ENCODE peak calls at places on chromosome 2, in nine cellular contexts. P is tibial artery, R is mesenchymal stem cell, I is psoas muscle, Q is pancreas, N is PC-9, A is tibial nerve, O is astrocyte, X is A549. E is an unnamed sample.
A peak's percentile ranks its signal among the peaks of the same experiment; 100 is the strongest.

GRCh38 chr2:171327043-171327496 is 106.7 kb downstream of the METTL8 start:
- DNase-seq in P (no peak), R (peak; percentile 10), I (no peak), Q (no peak), N (no peak), A (no peak), O (no peak), X (no peak), E (no peak)

GRCh38 chr2:186959486-186959885 is 110.5 kb upstream of the ZSWIM2 start:
- DNase-seq in P (no peak), R (no peak), I (no peak), Q (no peak), N (no peak), A (no peak), O (no peak), X (no peak), E (no peak)

GRCh38 chr2:218317832-218318231 is 25.5 kb upstream of the TMBIM1 start:
- DNase-seq in P (no peak), R (no peak), I (no peak), Q (no peak), N (no peak), A (no peak), O (no peak), X (no peak), E (no peak)

GRCh38 chr2:43539991-43540860 is 55.6 kb downstream of the THADA start:
- DNase-seq in P (peak; percentile 95), R (peak; percentile 88), I (peak; percentile 66), Q (peak; percentile 25), N (no peak), A (peak; percentile 92), O (peak; percentile 88), X (peak; percentile 22), E (peak; percentile 76)

GRCh38 chr2:226198956-226199355 is 600.7 kb downstream of the IRS1 start:
- DNase-seq in P (no peak), R (no peak), I (no peak), Q (no peak), N (no peak), A (no peak), O (no peak), X (no peak), E (no peak)

GRCh38 chr2:26555246-26556133 is 77.6 kb upstream of the OTOF start:
- DNase-seq in P (peak; percentile 21), R (no peak), I (no peak), Q (no peak), N (no peak), A (no peak), O (no peak), X (peak; percentile 47), E (no peak)

GRCh38 chr2:2581331-2582159 is 250.5 kb upstream of the MYT1L start:
- DNase-seq in P (peak; percentile 47), R (no peak), I (no peak), Q (no peak), N (no peak), A (no peak), O (no peak), X (no peak), E (no peak)

GRCh38 chr2:8376603-8377423 is 305.0 kb upstream of the ID2 start:
- DNase-seq in P (no peak), R (no peak), I (no peak), Q (no peak), N (no peak), A (no peak), O (peak; percentile 10), X (no peak), E (no peak)

DNA sequence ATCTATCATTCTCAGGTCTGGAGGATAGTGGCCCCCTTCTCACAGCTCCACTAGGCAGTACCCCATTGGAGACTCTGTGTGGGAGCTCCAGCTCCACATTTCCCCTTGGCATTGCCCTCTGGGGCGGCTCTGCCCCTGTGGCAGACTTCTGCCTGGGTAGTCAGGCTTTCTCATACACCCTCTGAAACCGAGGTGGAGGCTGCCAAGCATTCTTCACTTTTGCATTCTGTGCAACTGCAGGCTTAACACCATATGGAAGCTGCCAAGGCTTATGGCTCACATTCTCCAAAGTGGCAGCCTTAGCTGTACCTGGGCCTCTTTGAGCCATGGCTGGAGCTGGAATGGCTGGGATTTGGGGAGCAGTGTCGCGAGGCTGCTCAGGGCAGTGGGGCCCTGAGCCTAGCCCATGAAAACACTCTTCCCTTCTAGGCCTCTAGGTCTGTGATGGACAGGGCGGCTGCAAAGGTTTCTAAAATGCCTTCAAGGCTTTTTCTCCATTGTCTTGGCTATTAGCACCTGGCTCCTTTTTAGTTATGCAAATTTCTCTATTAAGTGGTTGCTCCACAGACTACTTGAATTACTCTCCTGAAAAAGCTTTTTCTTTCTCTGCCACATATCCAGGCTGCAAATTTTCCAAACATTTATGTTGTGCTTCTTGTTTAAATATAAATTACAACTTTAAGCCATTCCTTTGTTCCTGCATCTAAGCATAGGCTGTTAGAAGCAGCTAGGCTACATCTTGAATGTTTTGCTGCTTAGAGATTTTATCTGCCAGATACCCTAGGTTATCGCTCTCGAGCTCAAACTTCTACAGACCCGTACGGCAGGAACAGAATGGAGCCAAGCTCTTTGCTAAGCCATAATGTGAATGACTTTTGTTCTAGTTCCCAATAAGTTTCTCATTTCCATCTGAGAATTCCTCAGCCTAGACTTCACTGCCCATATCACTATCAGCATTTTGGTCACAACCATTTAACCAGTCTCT is 206.5 kb downstream of the CPS1 start:
- DNase-seq in P (no peak), R (no peak), I (no peak), Q (no peak), N (no peak), A (no peak), O (no peak), X (no peak), E (no peak)
- H3K4me3 ChIP-seq in P (no peak overlapping the region), R (no peak overlapping the region), I (no peak overlapping the region), Q (no peak overlapping the region), N (no peak overlapping the region), A (no peak overlapping the region), O (no peak overlapping the region), X (no peak overlapping the region), E (no peak overlapping the region)

DNA sequence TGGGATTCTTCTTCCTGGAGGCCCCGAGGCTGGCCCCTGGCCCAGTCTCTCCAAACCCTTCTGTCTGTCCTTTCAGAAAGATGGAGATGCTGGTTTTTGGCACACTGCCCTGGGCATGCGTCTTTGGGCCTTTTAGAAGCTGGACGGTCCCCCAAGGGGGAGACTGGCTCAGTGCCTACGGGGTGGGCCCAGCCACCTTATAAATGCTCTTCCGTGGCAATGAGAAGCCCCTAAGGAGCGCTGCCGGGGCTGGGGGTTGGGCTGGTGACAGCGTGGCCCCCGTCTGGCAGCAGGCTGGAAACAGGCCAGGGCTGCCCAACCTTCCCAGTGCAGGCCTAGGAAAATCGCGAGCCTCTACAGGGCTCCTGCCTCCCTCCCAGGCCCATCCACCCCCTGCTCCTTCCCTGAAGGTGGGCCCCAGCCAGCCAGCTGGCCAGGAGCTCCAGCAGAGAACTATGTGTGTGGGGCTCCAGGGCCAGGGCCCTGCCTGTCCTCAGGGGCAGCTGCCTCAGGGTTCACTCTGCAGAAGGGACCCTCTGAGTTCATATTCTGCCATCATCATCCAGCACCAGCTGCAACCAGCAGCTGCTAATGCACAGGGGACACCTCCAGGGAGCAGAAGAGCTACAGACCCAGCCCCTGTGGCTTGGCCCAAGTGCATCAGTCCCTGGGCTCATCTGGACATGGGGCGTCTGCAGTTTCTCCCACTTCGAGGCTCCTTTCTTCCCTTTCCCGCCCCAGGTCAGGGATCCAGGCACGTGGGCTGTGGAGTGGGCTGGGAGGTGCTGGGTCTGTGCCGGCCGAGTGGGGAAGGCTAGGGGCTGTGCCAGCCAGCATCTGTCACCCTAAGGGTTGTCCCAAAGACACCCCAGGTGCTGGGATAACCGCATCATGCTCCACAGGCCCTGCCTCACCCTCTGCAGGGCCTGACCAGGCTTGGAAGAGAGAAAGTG is 107.7 kb upstream of the OTOS start:
- DNase-seq in P (no peak), R (no peak), I (no peak), Q (no peak), N (no peak), A (peak; percentile 4), O (no peak), X (no peak), E (no peak)
- H3K27ac ChIP-seq in P (peak overlapping the region; percentile 90), R (no peak overlapping the region), I (no peak overlapping the region), Q (no peak overlapping the region), N (no peak overlapping the region), A (peak overlapping the region; percentile 97), O (no peak overlapping the region), X (no peak overlapping the region), E (no peak overlapping the region)

GRCh38 chr2:237724811-237725478 is 73.6 kb upstream of the RBM44 start:
- DNase-seq in P (peak; percentile 43), R (no peak), I (no peak), Q (peak; percentile 49), N (no peak), A (no peak), O (no peak), X (no peak), E (no peak)

GRCh38 chr2:237723613-237724012 is 75.0 kb upstream of the RBM44 start:
- DNase-seq in P (peak; percentile 29), R (peak; percentile 76), I (no peak), Q (no peak), N (peak; percentile 70), A (no peak), O (peak; percentile 50), X (peak; percentile 51), E (peak; percentile 72)

GRCh38 chr2:237727363-237727762 is 71.2 kb upstream of the RBM44 start:
- DNase-seq in P (no peak), R (no peak), I (no peak), Q (no peak), N (no peak), A (no peak), O (no peak), X (no peak), E (no peak)

GRCh38 chr2:237725661-237726060 is 72.9 kb upstream of the RBM44 start:
- DNase-seq in P (peak; percentile 65), R (no peak), I (no peak), Q (no peak), N (no peak), A (no peak), O (no peak), X (no peak), E (no peak)

DNA sequence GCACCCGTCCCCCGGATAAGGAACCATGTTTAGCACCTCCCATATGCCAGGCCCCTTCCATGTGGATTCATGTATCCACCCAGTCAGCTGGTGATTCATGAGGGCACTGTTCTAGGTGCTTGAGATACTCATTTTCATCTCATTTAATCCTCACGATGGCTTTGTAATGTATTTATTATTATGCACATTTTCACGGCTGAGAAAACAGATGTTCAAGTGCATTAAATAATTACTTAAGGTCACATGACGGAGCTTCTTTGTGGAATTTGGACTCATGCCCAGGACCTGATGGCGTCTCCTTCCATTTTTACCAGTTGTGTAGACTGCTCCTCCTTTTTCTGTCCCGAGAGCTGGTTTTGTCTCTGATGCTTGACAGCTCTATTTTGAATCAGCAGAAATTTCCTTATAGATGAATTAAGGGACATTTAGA is 72.2 kb upstream of the RBM44 start:
- DNase-seq in P (peak; percentile 66), R (peak; percentile 58), I (no peak), Q (peak; percentile 54), N (no peak), A (no peak), O (peak; percentile 83), X (no peak), E (no peak)
- H3K4me3 ChIP-seq in P (no peak overlapping the region), R (no peak overlapping the region), I (no peak overlapping the region), Q (no peak overlapping the region), N (no peak overlapping the region), A (no peak overlapping the region), O (no peak overlapping the region), X (no peak overlapping the region), E (no peak overlapping the region)

GRCh38 chr2:174153757-174154680 is 94.3 kb downstream of the OLA1 start:
- DNase-seq in P (no peak), R (peak; percentile 81), I (no peak), Q (no peak), N (no peak), A (no peak), O (peak; percentile 84), X (no peak), E (no peak)

GRCh38 chr2:174145827-174146226 is 102.5 kb downstream of the OLA1 start:
- DNase-seq in P (no peak), R (no peak), I (no peak), Q (no peak), N (no peak), A (no peak), O (no peak), X (no peak), E (no peak)

GRCh38 chr2:174149530-174149929 is 98.8 kb downstream of the OLA1 start:
- DNase-seq in P (no peak), R (no peak), I (no peak), Q (no peak), N (no peak), A (no peak), O (no peak), X (no peak), E (no peak)

GRCh38 chr2:174148833-174149232 is 99.5 kb downstream of the OLA1 start:
- DNase-seq in P (no peak), R (no peak), I (no peak), Q (no peak), N (no peak), A (no peak), O (no peak), X (no peak), E (no peak)
- H3K27ac ChIP-seq in P (no peak overlapping the region), R (no peak overlapping the region), I (no peak overlapping the region), Q (no peak overlapping the region), N (no peak overlapping the region), A (no peak overlapping the region), O (no peak overlapping the region), X (no peak overlapping the region), E (no peak overlapping the region)